ENCODE peak calls at places on chromosomes 16 and 17, in ten cellular contexts. B is CD4-positive, alpha-beta T cell; D is omental fat pad; K is HFFc6; J is A549; H is AG10803; X is fibroblast of mammary gland; M is OCI-LY7; T is NB4; U is lower leg skin. Q is an unnamed sample.

GRCh38 chr17:29621751-29622194 is 939 bp downstream of the CORO6 start:
- DNase-seq in B (no peak), D (no peak), K (no peak), J (no peak), H (peak; percentile 32), X (no peak), M (no peak), T (no peak), U (no peak), Q (no peak)

GRCh38 chr17:55478971-55479370 is 32.3 kb downstream of the SMIM36 start:
- DNase-seq in B (no peak), D (no peak), K (no peak), J (no peak), H (no peak), X (no peak), M (no peak), T (no peak), U (no peak), Q (no peak)

GRCh38 chr17:81723651-81724209 is 11.6 kb downstream of the SLC25A10 start:
- DNase-seq in B (no peak), D (no peak), K (no peak), J (no peak), H (no peak), X (no peak), M (no peak), T (no peak), U (no peak), Q (no peak)

GRCh38 chr17:65078441-65079160 is 22.1 kb upstream of the GNA13 start:
- DNase-seq in B (no peak), D (no peak), K (peak; percentile 65), J (no peak), H (peak; percentile 80), X (peak; percentile 75), M (no peak), T (no peak), U (peak; percentile 82), Q (no peak)

GRCh38 chr17:19487009-19487600 is 46.5 kb upstream of the SLC47A1 start:
- DNase-seq in B (no peak), D (no peak), K (no peak), J (no peak), H (no peak), X (peak; percentile 19), M (no peak), T (no peak), U (no peak), Q (no peak)

GRCh38 chr17:44565866-44566443 is 8.7 kb downstream of the FZD2 start:
- DNase-seq in B (no peak), D (no peak), K (no peak), J (no peak), H (no peak), X (no peak), M (no peak), T (no peak), U (no peak), Q (no peak)

GRCh38 chr16:87443031-87443430 is 49.8 kb downstream of the ZCCHC14 start:
- DNase-seq in B (no peak), D (no peak), K (no peak), J (no peak), H (no peak), X (no peak), M (no peak), T (no peak), U (no peak), Q (no peak)

GRCh38 chr17:58504826-58505351 is 9.5 kb downstream of the MTMR4 start:
- DNase-seq in B (no peak), D (no peak), K (no peak), J (no peak), H (no peak), X (no peak), M (peak; percentile 88), T (peak; percentile 58), U (no peak), Q (no peak)

GRCh38 chr16:84229421-84229820 is 10.4 kb downstream of the KCNG4 start:
- DNase-seq in B (no peak), D (no peak), K (no peak), J (no peak), H (no peak), X (no peak), M (no peak), T (no peak), U (no peak), Q (no peak)

GRCh38 chr17:80874866-80875445 is 116.7 kb upstream of the CHMP6 start:
- DNase-seq in B (no peak), D (no peak), K (no peak), J (no peak), H (no peak), X (no peak), M (no peak), T (no peak), U (no peak), Q (no peak)

GRCh38 chr16:49492090-49492801 is 118.6 kb downstream of the C16orf78 start:
- DNase-seq in B (peak; percentile 20), D (no peak), K (no peak), J (peak; percentile 68), H (no peak), X (no peak), M (peak; percentile 70), T (peak; percentile 43), U (peak; percentile 87), Q (no peak)

GRCh38 chr16:70337814-70338213 is 8.9 kb upstream of the DDX19A start:
- DNase-seq in B (no peak), D (no peak), K (no peak), J (no peak), H (no peak), X (no peak), M (no peak), T (no peak), U (no peak), Q (no peak)
- TF ChIP-seq CTCF in B (no peak), D (no peak), K (no peak), J (no peak), H (no peak), X (no peak), M (no peak), T (no peak), U (no peak), Q (no peak)

GRCh38 chr17:2986925-2987324 is 76.5 kb downstream of the OR1D5 start:
- DNase-seq in B (no peak), D (no peak), K (no peak), J (no peak), H (no peak), X (no peak), M (no peak), T (no peak), U (peak; percentile 49), Q (no peak)

GRCh38 chr17:2980904-2981246 is 82.5 kb downstream of the OR1D5 start:
- DNase-seq in B (no peak), D (no peak), K (no peak), J (no peak), H (no peak), X (no peak), M (no peak), T (no peak), U (peak; percentile 57), Q (no peak)

GRCh38 chr17:2981325-2981724 is 82.1 kb downstream of the OR1D5 start:
- DNase-seq in B (no peak), D (no peak), K (no peak), J (no peak), H (no peak), X (no peak), M (no peak), T (no peak), U (peak; percentile 59), Q (no peak)

GRCh38 chr17:2980211-2980903 is 83.0 kb downstream of the OR1D5 start:
- DNase-seq in B (no peak), D (no peak), K (no peak), J (no peak), H (no peak), X (no peak), M (no peak), T (no peak), U (no peak), Q (no peak)

DNA sequence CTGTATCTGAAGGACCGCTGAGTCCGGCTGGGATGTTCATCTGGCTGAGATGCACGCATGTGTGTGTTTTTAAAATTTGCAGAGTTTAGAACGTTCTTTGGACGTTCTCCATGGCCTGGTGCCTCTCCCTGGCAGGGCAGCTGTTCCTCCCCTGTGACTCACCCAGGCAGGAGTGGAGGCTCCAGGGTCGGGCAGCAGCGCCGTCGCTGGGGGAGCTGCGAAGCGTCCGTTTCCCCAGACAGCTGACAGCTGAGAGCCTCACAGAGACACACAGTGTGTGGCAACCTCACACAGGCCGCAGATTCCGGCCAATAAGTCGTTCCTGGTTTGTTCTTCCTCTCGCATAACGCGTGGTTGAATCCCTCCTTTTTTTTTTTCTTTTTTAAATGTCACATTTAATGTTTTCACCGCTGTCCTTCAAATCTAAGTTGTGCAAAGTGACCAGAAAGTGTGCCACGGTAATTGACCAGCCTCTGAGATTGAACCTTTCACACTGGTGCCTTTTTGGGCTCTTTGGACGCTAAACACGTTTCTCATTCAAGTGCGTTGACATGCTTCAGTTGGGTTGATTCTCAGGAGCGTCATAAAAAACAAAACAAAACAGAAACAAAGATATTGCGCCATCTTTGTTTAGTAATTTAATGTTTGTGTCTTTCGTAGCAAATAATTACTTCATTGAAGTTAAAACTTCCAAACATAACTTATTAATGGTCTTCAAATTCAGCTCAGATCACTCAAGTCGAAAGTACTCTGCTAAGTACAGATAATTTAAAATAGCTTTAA is 80.4 kb downstream of the OR1D5 start:
- DNase-seq in B (no peak), D (no peak), K (peak; percentile 77), J (peak; percentile 89), H (peak; percentile 86), X (peak; percentile 82), M (no peak), T (peak; percentile 92), U (peak; percentile 94), Q (peak; percentile 77)
- TF ChIP-seq CTCF in B (no peak), D (no peak), K (peak; percentile 65), J (peak; percentile 30), H (peak; percentile 55), X (peak; percentile 44), M (no peak), T (no peak), U (no peak), Q (peak; percentile 55)

DNA sequence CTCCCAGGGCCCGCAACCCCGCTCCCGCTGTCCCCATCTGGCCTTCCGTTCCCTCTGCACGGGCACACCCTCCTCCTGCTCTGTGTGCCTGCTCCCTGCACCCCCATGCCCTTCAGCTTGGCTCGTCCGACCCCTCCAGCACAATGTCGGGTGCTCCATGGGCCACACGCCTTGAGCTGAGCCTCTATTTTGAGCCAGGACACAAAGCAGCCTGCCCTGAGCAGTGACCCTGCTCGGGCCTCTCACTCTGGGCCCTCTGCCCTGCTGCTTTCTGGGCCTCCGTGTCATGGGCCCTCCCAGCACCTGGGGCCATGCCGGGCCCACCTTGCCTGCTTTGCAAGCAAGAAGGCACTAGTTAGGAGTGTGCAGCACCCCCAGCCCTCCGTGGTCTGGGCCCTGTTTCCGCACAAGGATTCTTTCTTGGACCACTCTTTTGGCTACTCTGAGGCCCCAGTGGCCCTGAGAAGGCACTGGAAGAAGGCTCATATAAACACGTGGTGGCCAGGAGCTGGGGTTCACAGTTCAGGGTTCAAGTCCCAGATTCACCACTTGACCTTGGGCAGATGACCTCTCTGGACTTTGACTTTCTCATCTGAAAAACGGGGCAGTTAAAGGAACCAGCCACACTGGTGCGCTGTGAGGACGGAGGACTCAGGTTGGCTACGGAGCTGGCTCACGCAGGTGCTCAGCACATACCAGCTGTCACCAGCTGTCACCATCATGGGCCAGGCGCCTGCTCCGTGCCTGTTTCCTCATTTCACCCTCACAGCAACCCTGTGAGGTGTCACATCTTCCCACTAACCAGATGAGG is 166.1 kb upstream of the GSE1 start:
- DNase-seq in B (no peak), D (no peak), K (no peak), J (no peak), H (no peak), X (no peak), M (peak; percentile 91), T (no peak), U (no peak), Q (no peak)
- TF ChIP-seq CTCF in B (no peak), D (no peak), K (no peak), J (no peak), H (no peak), X (no peak), M (peak; percentile 71), T (no peak), U (no peak), Q (no peak)

GRCh38 chr16:85557083-85557975 is 55.8 kb upstream of the GSE1 start:
- DNase-seq in B (peak; percentile 7), D (no peak), K (no peak), J (peak; percentile 63), H (no peak), X (no peak), M (peak; percentile 44), T (peak; percentile 51), U (no peak), Q (no peak)
- TF ChIP-seq CTCF in B (no peak), D (no peak), K (peak; percentile 57), J (peak; percentile 22), H (peak; percentile 31), X (peak; percentile 23), M (no peak), T (no peak), U (no peak), Q (peak; percentile 15)

Q was measured in AG04450.